ENCODE peak calls at places on chromosomes 11 and 22, in four cellular contexts. D is cardiac muscle cell; S is effector memory CD4-positive, alpha-beta T cell; Z is CD4-positive, alpha-beta memory T cell. R is an unnamed sample.

GRCh38 chr11:133600876-133601275 is 68.6 kb upstream of the OPCML start:
- DNase-seq in D (no peak), S (no peak), Z (no peak), R (no peak)

GRCh38 chr22:38802671-38803121 is 8.8 kb upstream of the DNAL4 start:
- DNase-seq in D (no peak), S (no peak), Z (no peak), R (peak)

GRCh38 chr11:6617315-6617781 is 1.9 kb downstream of the TPP1 start:
- DNase-seq in D (no peak), S (no peak), Z (no peak), R (no peak)

GRCh38 chr11:17780668-17781067 is 46.1 kb downstream of the KCNC1 start:
- DNase-seq in D (no peak), S (no peak), Z (no peak), R (no peak)

GRCh38 chr22:25582946-25583345 is 18.5 kb downstream of the GRK3 start:
- DNase-seq in D (no peak), S (no peak), Z (no peak), R (peak)

GRCh38 chr22:47045691-47046410 is 283.4 kb downstream of the TBC1D22A start:
- DNase-seq in D (no peak), S (no peak), Z (no peak), R (no peak)

GRCh38 chr11:13098067-13098466 is 89.0 kb downstream of the RASSF10 start:
- DNase-seq in D (no peak), S (no peak), Z (no peak), R (no peak)

GRCh38 chr22:17910561-17911311 is 113.6 kb downstream of the MICAL3 start:
- DNase-seq in D (peak), S (no peak), Z (no peak), R (peak)

GRCh38 chr11:123550620-123550917 is 103.9 kb downstream of the SCN3B start:
- DNase-seq in D (no peak), S (no peak), Z (no peak), R (no peak)

GRCh38 chr11:12123177-12123576 is 12.8 kb downstream of the MICAL2 start:
- DNase-seq in D (no peak), S (no peak), Z (no peak), R (peak)

GRCh38 chr22:30830907-30831306 is 136.2 kb downstream of the OSBP2 start:
- DNase-seq in D (no peak), S (no peak), Z (no peak), R (peak)

GRCh38 chr11:96333076-96333744 is 9.8 kb downstream of the MAML2 start:
- DNase-seq in D (no peak), S (no peak), Z (no peak), R (no peak)

GRCh38 chr11:79232346-79232745 is 208.5 kb downstream of the TENM4 start:
- DNase-seq in D (no peak), S (no peak), Z (no peak), R (no peak)

GRCh38 chr11:25981998-25982397 is 349.9 kb upstream of the ANO3 start:
- DNase-seq in D (peak), S (no peak), Z (no peak), R (peak)

GRCh38 chr11:2474059-2474901 is 29.5 kb downstream of the KCNQ1 start:
- DNase-seq in D (no peak), S (no peak), Z (no peak), R (no peak)

GRCh38 chr11:102560555-102561011 is 30.0 kb upstream of the MMP7 start:
- DNase-seq in D (no peak), S (no peak), Z (no peak), R (peak)

GRCh38 chr11:3109921-3110706 is 52.9 kb upstream of the CARS1 start:
- DNase-seq in D (peak), S (no peak), Z (no peak), R (no peak)

GRCh38 chr22:48060266-48060665 is 1297.8 kb downstream of the TBC1D22A start:
- DNase-seq in D (no peak), S (no peak), Z (no peak), R (no peak)

GRCh38 chr22:19606332-19607197 is 82.4 kb upstream of the CLDN5 start:
- DNase-seq in D (no peak), S (no peak), Z (no peak), R (no peak)

GRCh38 chr11:108926522-108927380 is 261.9 kb downstream of the DDX10 start:
- DNase-seq in D (no peak), S (no peak), Z (no peak), R (no peak)

GRCh38 chr11:126886636-126887035 is 113.9 kb downstream of the KIRREL3 start:
- DNase-seq in D (no peak), S (no peak), Z (no peak), R (no peak)

GRCh38 chr22:39179401-39179827 is 26.9 kb upstream of the CBX7 start:
- DNase-seq in D (peak), S (no peak), Z (no peak), R (no peak)

GRCh38 chr11:72466410-72466809 is 32.1 kb upstream of the CLPB start:
- DNase-seq in D (no peak), S (no peak), Z (no peak), R (no peak)

GRCh38 chr11:132685174-132685611 is 847.1 kb downstream of the OPCML start:
- DNase-seq in D (no peak), S (no peak), Z (no peak), R (no peak)

GRCh38 chr11:106625566-106625965 is 392.7 kb downstream of the GUCY1A2 start:
- DNase-seq in D (no peak), S (no peak), Z (no peak), R (no peak)

GRCh38 chr11:114059278-114059983 is at the start of gene ZBTB16:
- DNase-seq in D (peak), S (peak), Z (peak), R (no peak)

GRCh38 chr11:44596541-44597276 is 31.2 kb downstream of the CD82 start:
- DNase-seq in D (no peak), S (peak), Z (peak), R (no peak)

GRCh38 chr11:10868375-10868774 is 10.5 kb upstream of the ZBED5 start:
- DNase-seq in D (no peak), S (no peak), Z (no peak), R (no peak)

GRCh38 chr11:69702239-69702668 is 1.6 kb downstream of the FGF19 start:
- DNase-seq in D (no peak), S (no peak), Z (no peak), R (no peak)
- H3K4me3 ChIP-seq in D (no peak), S (no peak), Z (no peak), R (no peak)

GRCh38 chr11:87036756-87037449 is 831 bp upstream of the TMEM135 start:
- DNase-seq in D (no peak), S (no peak), Z (no peak), R (no peak)

GRCh38 chr11:87035976-87036583 is 1.7 kb upstream of the TMEM135 start:
- DNase-seq in D (no peak), S (no peak), Z (no peak), R (no peak)

GRCh38 chr11:87031433-87032170 is 6.1 kb upstream of the TMEM135 start:
- DNase-seq in D (no peak), S (no peak), Z (no peak), R (no peak)

GRCh38 chr11:87030458-87031054 is 7.2 kb upstream of the TMEM135 start:
- DNase-seq in D (no peak), S (no peak), Z (no peak), R (no peak)

GRCh38 chr11:87033561-87033960 is 4.2 kb upstream of the TMEM135 start:
- DNase-seq in D (no peak), S (no peak), Z (no peak), R (no peak)
- H3K27ac ChIP-seq in D (no peak), S (no peak), Z (no peak), R (no peak)

GRCh38 chr11:61336171-61336935 is 3.3 kb downstream of the TKFC start:
- DNase-seq in D (peak), S (peak), Z (peak), R (peak)

GRCh38 chr11:61335355-61335710 is 2.3 kb downstream of the TKFC start:
- DNase-seq in D (no peak), S (no peak), Z (no peak), R (no peak)

GRCh38 chr11:61333638-61334433 is 808 bp downstream of the TKFC start:
- DNase-seq in D (no peak), S (no peak), Z (no peak), R (no peak)

GRCh38 chr11:61332823-61333637 is at the start of the genes DDB1 and TKFC:
- DNase-seq in D (peak), S (peak), Z (peak), R (peak)

GRCh38 chr11:61334434-61335354 is 1.7 kb downstream of the TKFC start:
- DNase-seq in D (no peak), S (no peak), Z (no peak), R (no peak)
- H3K4me3 ChIP-seq in D (no peak), S (no peak), Z (no peak), R (no peak)

DNA sequence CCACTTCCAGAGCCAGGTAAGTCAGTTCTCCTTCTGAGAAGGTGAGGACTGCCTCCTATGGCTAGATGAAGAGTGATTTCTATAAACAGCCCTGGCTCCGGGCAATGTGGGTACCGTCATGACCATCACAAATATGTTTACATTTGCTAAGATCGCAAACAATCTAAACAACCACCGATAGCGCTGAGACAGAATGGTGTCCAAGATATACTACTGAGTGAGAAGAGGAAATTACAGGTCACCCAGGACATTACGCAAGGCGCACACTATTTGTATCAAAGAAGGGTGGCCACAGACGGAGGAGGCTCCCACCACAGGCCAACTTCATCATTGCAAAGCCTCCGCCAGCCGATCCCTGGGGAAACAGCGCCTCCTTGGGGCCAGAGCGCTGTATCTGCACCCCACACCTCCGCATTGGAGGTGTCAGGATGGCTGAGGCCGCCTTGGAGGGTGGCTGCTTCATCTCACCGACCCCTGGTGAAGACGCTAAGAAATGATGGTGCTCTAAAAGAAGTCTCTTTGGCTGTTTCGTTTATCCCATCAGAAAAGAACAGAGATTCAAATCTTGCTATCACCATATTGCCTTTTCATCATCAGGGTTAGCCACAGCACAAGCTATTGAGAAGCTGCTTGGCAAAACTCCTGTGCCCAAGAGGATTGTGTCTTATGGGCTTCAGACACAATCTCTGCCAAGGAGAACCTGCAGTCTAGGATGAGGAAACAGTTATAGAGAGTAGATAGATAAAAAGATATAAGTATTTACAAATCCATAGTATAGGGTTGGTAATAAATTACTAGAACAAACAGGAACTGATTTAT is 12.3 kb upstream of the ASRGL1 start:
- DNase-seq in D (peak), S (peak), Z (peak), R (no peak)
- H3K27ac ChIP-seq in D (no peak), S (no peak), Z (no peak), R (no peak)

GRCh38 chr11:33802414-33802950 is 28.2 kb upstream of the FBXO3 start:
- DNase-seq in D (peak), S (no peak), Z (no peak), R (peak)
- H3K4me3 ChIP-seq in D (peak), S (no peak), Z (no peak), R (peak)

GRCh38 chr22:49820984-49821383 is 6.7 kb downstream of the BRD1 start:
- DNase-seq in D (no peak), S (no peak), Z (no peak), R (no peak)
- H3K27ac ChIP-seq in D (no peak), S (no peak), Z (no peak), R (no peak)

DNA sequence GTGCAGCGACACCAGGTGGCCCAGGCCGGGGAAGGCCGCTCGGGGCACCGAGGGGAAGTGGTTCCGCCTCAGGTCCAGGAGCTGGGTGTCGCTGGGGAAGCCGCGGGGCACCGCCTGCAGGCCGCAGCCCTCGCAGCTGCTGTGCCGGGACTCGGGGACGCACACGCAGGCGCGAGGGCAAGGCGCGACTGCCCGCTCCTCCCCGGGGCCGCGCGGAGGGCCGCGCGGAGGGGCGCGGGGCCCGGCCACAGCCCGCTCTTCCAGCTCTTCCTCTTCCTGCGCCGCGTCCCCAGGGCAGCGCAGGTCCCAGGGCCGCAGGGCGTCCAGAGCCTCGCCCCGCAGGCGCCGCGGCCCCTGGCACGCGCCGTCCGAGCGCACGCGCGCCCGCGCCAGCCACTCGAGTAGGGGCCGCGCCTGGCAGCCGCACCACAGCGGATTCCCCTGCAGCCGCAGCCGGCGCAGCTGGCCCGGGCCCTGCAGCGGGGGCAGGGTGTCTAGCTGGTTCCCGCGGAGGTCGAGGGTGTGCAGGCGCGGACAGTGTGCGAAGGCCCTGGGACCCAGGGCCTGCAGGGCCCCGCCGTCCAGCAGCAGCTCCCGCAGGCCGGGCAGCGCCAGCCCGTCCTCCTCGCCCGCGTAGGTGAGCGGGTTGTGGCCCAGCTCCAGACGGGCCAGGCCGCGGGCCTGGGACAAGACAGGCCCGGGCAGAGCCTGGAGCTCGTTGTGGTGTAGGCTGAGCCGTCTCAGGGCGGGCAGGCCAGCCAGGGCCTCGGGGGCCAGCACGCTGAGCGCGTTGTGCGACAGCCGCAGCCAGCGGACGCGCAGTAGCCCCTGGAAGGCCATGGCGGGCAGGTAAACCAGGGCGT is 2.8 kb downstream of the CHADL start:
- DNase-seq in D (peak), S (peak), Z (peak), R (no peak)
- H3K4me3 ChIP-seq in D (peak), S (peak), Z (peak), R (peak)

GRCh38 chr11:118625036-118625690 is 17.7 kb downstream of the PHLDB1 start:
- DNase-seq in D (no peak), S (no peak), Z (no peak), R (no peak)

GRCh38 chr11:118628031-118628430 is 20.6 kb downstream of the PHLDB1 start:
- DNase-seq in D (no peak), S (no peak), Z (no peak), R (no peak)

GRCh38 chr11:118628432-118628831 is 21.0 kb downstream of the PHLDB1 start:
- DNase-seq in D (no peak), S (no peak), Z (no peak), R (no peak)

GRCh38 chr11:118627566-118627965 is 20.2 kb downstream of the PHLDB1 start:
- DNase-seq in D (no peak), S (no peak), Z (no peak), R (no peak)

GRCh38 chr11:118625976-118626375 is 18.6 kb downstream of the PHLDB1 start:
- DNase-seq in D (no peak), S (no peak), Z (no peak), R (no peak)
- H3K27ac ChIP-seq in D (no peak), S (no peak), Z (no peak), R (no peak)